ENCODE peak calls at places on chromosome 5, in seven cellular contexts. One of them, this sample, is unnamed.

GRCh38 chr5:176659440-176659839 is 12.2 kb downstream of the TSPAN17 start:
- DNase-seq in trophoblast cell: no peak
- DNase-seq in H1: no peak
- DNase-seq in mesenchymal stem cell: no peak
- DNase-seq in neuronal stem cell: no peak
- DNase-seq in H9: no peak
- DNase-seq in IMR-90: no peak
- DNase-seq in this sample: no peak

GRCh38 chr5:142862585-142862984 is 92.4 kb downstream of the ARHGAP26 start:
- DNase-seq in H9: no peak
- DNase-seq in H1: no peak
- DNase-seq in neuronal stem cell: no peak
- DNase-seq in mesenchymal stem cell: no peak
- DNase-seq in IMR-90: no peak
- DNase-seq in trophoblast cell: no peak
- DNase-seq in this sample: no peak

GRCh38 chr5:115713408-115713807 is 87.6 kb upstream of the TMED7 start:
- DNase-seq in H1: no peak
- DNase-seq in mesenchymal stem cell: no peak
- DNase-seq in trophoblast cell: no peak
- DNase-seq in H9: no peak
- DNase-seq in IMR-90: no peak
- DNase-seq in neuronal stem cell: no peak
- DNase-seq in this sample: no peak

GRCh38 chr5:152264656-152265055 is 140.4 kb downstream of the NMUR2 start:
- DNase-seq in H1: no peak
- DNase-seq in H9: no peak
- DNase-seq in IMR-90: no peak
- DNase-seq in neuronal stem cell: no peak
- DNase-seq in mesenchymal stem cell: no peak
- DNase-seq in trophoblast cell: no peak
- DNase-seq in this sample: no peak

GRCh38 chr5:72063219-72063819 is 44.0 kb upstream of the MAP1B start:
- DNase-seq in neuronal stem cell: peak; percentile 65
- DNase-seq in IMR-90: peak; percentile 36
- DNase-seq in trophoblast cell: no peak
- DNase-seq in mesenchymal stem cell: peak; percentile 43
- DNase-seq in H1: peak; percentile 73
- DNase-seq in H9: peak; percentile 47
- DNase-seq in this sample: peak; percentile 67

GRCh38 chr5:343461-344401 is 22.2 kb downstream of the AHRR start:
- DNase-seq in trophoblast cell: peak; percentile 23
- DNase-seq in neuronal stem cell: no peak
- DNase-seq in H1: peak; percentile 62
- DNase-seq in IMR-90: peak; percentile 73
- DNase-seq in H9: no peak
- DNase-seq in mesenchymal stem cell: peak; percentile 82
- DNase-seq in this sample: peak; percentile 51

GRCh38 chr5:135345945-135346731 is 52.9 kb downstream of the MACROH2A1 start:
- DNase-seq in trophoblast cell: no peak
- DNase-seq in mesenchymal stem cell: no peak
- DNase-seq in IMR-90: no peak
- DNase-seq in H9: no peak
- DNase-seq in neuronal stem cell: no peak
- DNase-seq in H1: no peak
- DNase-seq in this sample: no peak

GRCh38 chr5:43486353-43486752 is 2.7 kb upstream of the TMEM267 start:
- DNase-seq in H9: no peak
- DNase-seq in trophoblast cell: no peak
- DNase-seq in H1: no peak
- DNase-seq in neuronal stem cell: no peak
- DNase-seq in mesenchymal stem cell: no peak
- DNase-seq in IMR-90: no peak
- DNase-seq in this sample: no peak

GRCh38 chr5:129830288-129830687 is 74.0 kb upstream of the CHSY3 start:
- DNase-seq in mesenchymal stem cell: no peak
- DNase-seq in H9: no peak
- DNase-seq in trophoblast cell: no peak
- DNase-seq in neuronal stem cell: no peak
- DNase-seq in IMR-90: no peak
- DNase-seq in H1: no peak
- DNase-seq in this sample: no peak

GRCh38 chr5:10734050-10734709 is 26.9 kb downstream of the DAP start:
- DNase-seq in H9: no peak
- DNase-seq in H1: no peak
- DNase-seq in neuronal stem cell: no peak
- DNase-seq in trophoblast cell: peak; percentile 97
- DNase-seq in IMR-90: no peak
- DNase-seq in mesenchymal stem cell: no peak
- DNase-seq in this sample: no peak

GRCh38 chr5:1907616-1908015 is 24.9 kb upstream of the IRX4 start:
- DNase-seq in trophoblast cell: no peak
- DNase-seq in neuronal stem cell: no peak
- DNase-seq in IMR-90: no peak
- DNase-seq in H9: no peak
- DNase-seq in mesenchymal stem cell: no peak
- DNase-seq in H1: no peak
- DNase-seq in this sample: no peak

GRCh38 chr5:1288439-1289335 is 6.2 kb downstream of the TERT start:
- DNase-seq in H9: peak; percentile 22
- DNase-seq in neuronal stem cell: no peak
- DNase-seq in trophoblast cell: no peak
- DNase-seq in H1: peak; percentile 42
- DNase-seq in IMR-90: no peak
- DNase-seq in mesenchymal stem cell: no peak
- DNase-seq in this sample: no peak

GRCh38 chr5:55856511-55857246 is 5.5 kb downstream of the IL31RA start:
- DNase-seq in trophoblast cell: no peak
- DNase-seq in neuronal stem cell: no peak
- DNase-seq in H9: no peak
- DNase-seq in H1: no peak
- DNase-seq in IMR-90: no peak
- DNase-seq in mesenchymal stem cell: no peak
- DNase-seq in this sample: no peak

GRCh38 chr5:98816574-98817222 is 43.2 kb downstream of the RGMB start:
- DNase-seq in mesenchymal stem cell: no peak
- DNase-seq in IMR-90: no peak
- DNase-seq in neuronal stem cell: no peak
- DNase-seq in trophoblast cell: peak; percentile 5
- DNase-seq in H9: no peak
- DNase-seq in H1: no peak
- DNase-seq in this sample: no peak

GRCh38 chr5:38607930-38608545 is 51.6 kb upstream of the LIFR start:
- DNase-seq in H1: no peak
- DNase-seq in IMR-90: peak; percentile 86
- DNase-seq in mesenchymal stem cell: peak; percentile 48
- DNase-seq in neuronal stem cell: no peak
- DNase-seq in H9: no peak
- DNase-seq in trophoblast cell: no peak
- DNase-seq in this sample: no peak

GRCh38 chr5:179494774-179495173 is 55.6 kb upstream of the RUFY1 start:
- DNase-seq in mesenchymal stem cell: no peak
- DNase-seq in IMR-90: no peak
- DNase-seq in H9: no peak
- DNase-seq in H1: no peak
- DNase-seq in neuronal stem cell: no peak
- DNase-seq in trophoblast cell: no peak
- DNase-seq in this sample: no peak

GRCh38 chr5:73201547-73202513 is 28.8 kb downstream of the TMEM174 start:
- DNase-seq in H1: peak; percentile 99
- DNase-seq in IMR-90: peak; percentile 47
- DNase-seq in H9: peak; percentile 98
- DNase-seq in mesenchymal stem cell: peak; percentile 56
- DNase-seq in neuronal stem cell: peak; percentile 65
- DNase-seq in trophoblast cell: peak; percentile 72
- DNase-seq in this sample: peak; percentile 94

GRCh38 chr5:36389245-36389644 is 87.5 kb upstream of the RANBP3L start:
- DNase-seq in mesenchymal stem cell: peak; percentile 82
- DNase-seq in trophoblast cell: no peak
- DNase-seq in neuronal stem cell: no peak
- DNase-seq in H1: no peak
- DNase-seq in H9: no peak
- DNase-seq in IMR-90: no peak
- DNase-seq in this sample: peak; percentile 45

GRCh38 chr5:109327572-109327971 is 82.2 kb downstream of the PJA2 start:
- DNase-seq in H9: no peak
- DNase-seq in mesenchymal stem cell: no peak
- DNase-seq in IMR-90: no peak
- DNase-seq in H1: no peak
- DNase-seq in trophoblast cell: no peak
- DNase-seq in neuronal stem cell: peak; percentile 15
- DNase-seq in this sample: no peak

GRCh38 chr5:109325456-109325855 is 84.3 kb downstream of the PJA2 start:
- DNase-seq in trophoblast cell: no peak
- DNase-seq in mesenchymal stem cell: no peak
- DNase-seq in H1: no peak
- DNase-seq in H9: no peak
- DNase-seq in neuronal stem cell: no peak
- DNase-seq in IMR-90: no peak
- DNase-seq in this sample: no peak

GRCh38 chr5:109329296-109330252 is 80.2 kb downstream of the PJA2 start:
- DNase-seq in neuronal stem cell: no peak
- DNase-seq in IMR-90: peak; percentile 93
- DNase-seq in mesenchymal stem cell: peak; percentile 31
- DNase-seq in trophoblast cell: no peak
- DNase-seq in H9: no peak
- DNase-seq in H1: no peak
- DNase-seq in this sample: no peak

GRCh38 chr5:109326864-109327263 is 82.9 kb downstream of the PJA2 start:
- DNase-seq in IMR-90: no peak
- DNase-seq in H9: no peak
- DNase-seq in neuronal stem cell: no peak
- DNase-seq in H1: no peak
- DNase-seq in trophoblast cell: no peak
- DNase-seq in mesenchymal stem cell: no peak
- DNase-seq in this sample: no peak

GRCh38 chr5:109328626-109329025 is 81.1 kb downstream of the PJA2 start:
- DNase-seq in mesenchymal stem cell: peak; percentile 26
- DNase-seq in trophoblast cell: no peak
- DNase-seq in H9: no peak
- DNase-seq in IMR-90: peak; percentile 59
- DNase-seq in H1: no peak
- DNase-seq in neuronal stem cell: no peak
- DNase-seq in this sample: peak; percentile 21
- H3K79me1 ChIP-seq in mesenchymal stem cell: peaks cover 1% of the 10 kb centered on the region
- H3K79me1 ChIP-seq in trophoblast cell: no peaks in the 10 kb centered on the region
- H3K79me1 ChIP-seq in H9: no peaks in the 10 kb centered on the region
- H3K79me1 ChIP-seq in IMR-90: no peaks in the 10 kb centered on the region
- H3K79me1 ChIP-seq in H1: no peaks in the 10 kb centered on the region
- H3K79me1 ChIP-seq in neuronal stem cell: no peaks in the 10 kb centered on the region
- H3K79me1 ChIP-seq in this sample: no peaks in the 10 kb centered on the region

GRCh38 chr5:111749303-111750026 is 7.5 kb downstream of the NREP start:
- DNase-seq in trophoblast cell: no peak
- DNase-seq in neuronal stem cell: no peak
- DNase-seq in IMR-90: peak; percentile 70
- DNase-seq in mesenchymal stem cell: no peak
- DNase-seq in H1: no peak
- DNase-seq in H9: no peak
- DNase-seq in this sample: no peak
- H2BK5ac ChIP-seq in trophoblast cell: no peak overlapping the region
- H2BK5ac ChIP-seq in neuronal stem cell: no peak overlapping the region
- H2BK5ac ChIP-seq in IMR-90: peak overlapping the region; percentile 95
- H2BK5ac ChIP-seq in mesenchymal stem cell: no peak overlapping the region
- H2BK5ac ChIP-seq in H1: no peak overlapping the region
- H2BK5ac ChIP-seq in H9: no peak overlapping the region
- H2BK5ac ChIP-seq in this sample: no peak overlapping the region

DNA sequence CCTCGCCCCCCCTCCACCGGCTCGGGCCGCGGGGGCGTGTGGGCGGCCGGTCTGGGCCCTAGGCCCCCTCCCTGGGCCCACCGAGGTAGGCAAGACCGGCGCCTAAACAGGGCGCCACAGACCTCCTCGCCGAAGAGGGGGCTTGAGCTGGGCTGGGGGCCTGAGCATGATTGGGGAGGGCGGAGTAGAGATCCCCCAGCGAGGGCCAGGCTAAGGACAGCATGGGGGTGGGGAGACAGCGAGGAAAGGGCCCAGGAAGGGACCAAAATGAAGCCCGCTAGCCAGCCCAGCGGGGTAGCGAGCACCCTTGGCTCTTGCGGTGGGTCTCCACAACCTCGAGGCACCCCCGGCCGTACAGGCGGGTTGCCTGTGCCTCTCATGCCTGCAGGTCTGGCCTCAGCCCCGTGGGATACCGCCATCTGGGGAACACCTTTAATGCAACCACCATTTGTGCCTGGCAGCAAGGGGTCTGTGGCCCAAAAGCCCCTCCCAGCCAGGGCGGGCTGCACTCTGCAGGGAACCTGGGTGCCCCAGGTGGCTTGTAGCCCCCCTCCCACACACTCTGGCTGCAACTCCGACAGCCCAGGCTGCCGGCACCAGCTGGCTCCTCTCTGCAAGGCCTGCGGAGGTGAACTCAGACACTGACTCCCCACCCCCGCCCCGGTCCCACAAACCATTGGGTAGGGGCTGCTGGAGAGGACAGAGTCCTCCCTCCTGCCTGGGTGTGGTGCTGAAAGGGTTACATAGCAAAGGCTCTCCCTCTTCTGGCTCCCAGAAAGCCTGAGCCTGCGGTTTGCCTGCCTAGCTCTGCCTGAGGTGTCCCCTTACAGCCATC is 109.2 kb downstream of the PSD2 start:
- DNase-seq in IMR-90: no peak
- DNase-seq in H1: peak; percentile 74
- DNase-seq in H9: peak; percentile 84
- DNase-seq in trophoblast cell: no peak
- DNase-seq in mesenchymal stem cell: no peak
- DNase-seq in neuronal stem cell: peak; percentile 35
- DNase-seq in this sample: peak; percentile 75
- H3K79me1 ChIP-seq in IMR-90: no peaks in the 10 kb centered on the region
- H3K79me1 ChIP-seq in H1: no peaks in the 10 kb centered on the region
- H3K79me1 ChIP-seq in H9: no peaks in the 10 kb centered on the region
- H3K79me1 ChIP-seq in trophoblast cell: no peaks in the 10 kb centered on the region
- H3K79me1 ChIP-seq in mesenchymal stem cell: no peaks in the 10 kb centered on the region
- H3K79me1 ChIP-seq in neuronal stem cell: no peaks in the 10 kb centered on the region
- H3K79me1 ChIP-seq in this sample: no peaks in the 10 kb centered on the region

DNA sequence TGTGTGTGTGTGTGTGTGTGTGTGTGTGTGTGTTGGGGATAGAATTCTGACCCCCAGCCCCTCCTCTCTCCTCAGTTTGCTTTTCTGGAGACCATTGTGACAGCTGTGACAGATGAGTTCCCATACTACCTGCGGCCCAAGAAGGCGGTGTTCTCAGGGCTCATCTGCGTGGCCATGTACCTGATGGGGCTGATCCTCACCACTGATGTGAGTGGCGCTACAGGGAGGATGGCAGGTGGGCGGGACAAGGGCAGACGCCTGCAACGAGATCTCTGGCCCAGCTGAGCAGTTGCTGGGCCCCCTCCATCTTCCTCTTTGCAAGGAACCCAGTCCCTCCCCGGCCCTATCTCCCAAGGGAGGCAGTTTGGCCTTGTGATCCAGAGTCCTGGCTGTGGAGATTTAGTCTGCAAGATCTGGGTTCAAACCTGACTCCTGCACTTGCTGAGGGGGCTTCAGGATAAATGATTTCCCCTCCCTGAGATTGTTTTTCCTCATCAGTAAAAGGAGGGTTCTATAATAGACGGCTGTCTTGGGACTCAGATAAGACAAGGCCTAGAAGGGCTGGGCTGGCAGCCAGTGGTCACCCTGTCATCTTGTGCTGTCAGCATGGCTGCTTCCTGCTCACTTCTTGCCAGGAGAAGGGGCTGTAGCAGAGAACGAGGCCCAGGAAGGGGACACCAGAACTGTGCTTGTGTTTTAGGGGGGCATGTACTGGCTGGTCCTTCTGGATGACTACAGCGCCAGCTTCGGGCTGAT is 14.1 kb downstream of the SLC6A7 start:
- DNase-seq in H9: no peak
- DNase-seq in IMR-90: no peak
- DNase-seq in neuronal stem cell: no peak
- DNase-seq in mesenchymal stem cell: no peak
- DNase-seq in H1: no peak
- DNase-seq in trophoblast cell: no peak
- DNase-seq in this sample: no peak
- H2BK5ac ChIP-seq in H9: no peak overlapping the region
- H2BK5ac ChIP-seq in IMR-90: no peak overlapping the region
- H2BK5ac ChIP-seq in neuronal stem cell: no peak overlapping the region
- H2BK5ac ChIP-seq in mesenchymal stem cell: no peak overlapping the region
- H2BK5ac ChIP-seq in H1: no peak overlapping the region
- H2BK5ac ChIP-seq in trophoblast cell: no peak overlapping the region
- H2BK5ac ChIP-seq in this sample: no peak overlapping the region